ENCODE peak calls at places on chromosomes 7 and 10, in five cellular contexts. S, W, Z, C and Y are unnamed samples.

GRCh38 chr7:12119638-12120303 is 91.3 kb upstream of the TMEM106B start:
- DNase-seq in S (no peak), W (no peak), Z (no peak), C (peak; percentile 13), Y (no peak)

GRCh38 chr10:78531088-78531487 is 497.4 kb downstream of the RPS24 start:
- DNase-seq in S (no peak), W (no peak), Z (no peak), C (no peak), Y (no peak)

GRCh38 chr7:74587435-74588126 is 69.9 kb upstream of the GTF2I start:
- DNase-seq in S (no peak), W (no peak), Z (peak; percentile 70), C (peak; percentile 70), Y (peak; percentile 69)

GRCh38 chr10:5560844-5561703 is 36.3 kb downstream of the CALML3 start:
- DNase-seq in S (no peak), W (peak; percentile 55), Z (no peak), C (no peak), Y (no peak)

GRCh38 chr10:109281347-109281746 is 642.0 kb downstream of the XPNPEP1 start:
- DNase-seq in S (no peak), W (no peak), Z (no peak), C (no peak), Y (no peak)

GRCh38 chr10:79502561-79503309 is 9.6 kb upstream of the EIF5AL1 start:
- DNase-seq in S (peak; percentile 35), W (peak; percentile 26), Z (no peak), C (peak; percentile 11), Y (peak; percentile 29)

GRCh38 chr7:41098402-41098801 is 604.5 kb downstream of the INHBA start:
- DNase-seq in S (no peak), W (no peak), Z (no peak), C (no peak), Y (no peak)

GRCh38 chr10:132942101-132942739 is at the start of gene CFAP46:
- DNase-seq in S (no peak), W (no peak), Z (no peak), C (no peak), Y (no peak)

GRCh38 chr10:104330168-104331117 is 7.8 kb downstream of the ITPRIP start:
- DNase-seq in S (no peak), W (peak; percentile 25), Z (no peak), C (no peak), Y (no peak)

GRCh38 chr7:5497158-5498103 is 73.8 kb upstream of the TNRC18 start:
- DNase-seq in S (no peak), W (no peak), Z (no peak), C (no peak), Y (no peak)

GRCh38 chr7:27686315-27686714 is 23.6 kb upstream of the HIBADH start:
- DNase-seq in S (no peak), W (peak; percentile 72), Z (no peak), C (no peak), Y (no peak)

GRCh38 chr7:69800495-69800894 is 202.2 kb downstream of the AUTS2 start:
- DNase-seq in S (peak; percentile 65), W (no peak), Z (no peak), C (peak; percentile 28), Y (no peak)

GRCh38 chr7:21365866-21366624 is 61.8 kb upstream of the SP4 start:
- DNase-seq in S (no peak), W (peak; percentile 77), Z (no peak), C (no peak), Y (no peak)

GRCh38 chr10:101561068-101561915 is 26.8 kb downstream of the POLL start:
- DNase-seq in S (no peak), W (no peak), Z (no peak), C (no peak), Y (peak; percentile 45)

GRCh38 chr7:27171636-27172387 is 2.3 kb downstream of the HOXA10 start:
- DNase-seq in S (no peak), W (no peak), Z (no peak), C (no peak), Y (no peak)

GRCh38 chr10:30182191-30183075 is 123.0 kb upstream of the JCAD start:
- DNase-seq in S (no peak), W (peak; percentile 59), Z (no peak), C (no peak), Y (no peak)

GRCh38 chr7:66518151-66518691 is 110.5 kb upstream of the KCTD7 start:
- DNase-seq in S (no peak), W (no peak), Z (no peak), C (no peak), Y (no peak)

GRCh38 chr7:2431260-2431867 is 28.0 kb downstream of the CHST12 start:
- DNase-seq in S (peak; percentile 40), W (peak; percentile 45), Z (no peak), C (no peak), Y (peak; percentile 85)

GRCh38 chr7:77657427-77658331 is 38.6 kb upstream of the RSBN1L start:
- DNase-seq in S (peak; percentile 31), W (peak; percentile 53), Z (peak; percentile 12), C (no peak), Y (no peak)

GRCh38 chr7:42869131-42870020 is 42.5 kb downstream of the C7orf25 start:
- DNase-seq in S (no peak), W (no peak), Z (peak; percentile 78), C (no peak), Y (no peak)

GRCh38 chr7:34277801-34278195 is 372.5 kb downstream of the BMPER start:
- DNase-seq in S (no peak), W (no peak), Z (no peak), C (no peak), Y (no peak)

GRCh38 chr10:11993834-11994468 is 48.7 kb downstream of the UPF2 start:
- DNase-seq in S (no peak), W (no peak), Z (peak; percentile 15), C (no peak), Y (no peak)

GRCh38 chr7:98713411-98713810 is 96.3 kb downstream of the NPTX2 start:
- DNase-seq in S (no peak), W (no peak), Z (no peak), C (no peak), Y (no peak)

GRCh38 chr10:44132361-44133289 is 252.3 kb downstream of the CXCL12 start:
- DNase-seq in S (no peak), W (no peak), Z (no peak), C (no peak), Y (no peak)

GRCh38 chr7:100390286-100391028 is 17.2 kb downstream of the PILRA start:
- DNase-seq in S (no peak), W (no peak), Z (no peak), C (no peak), Y (no peak)

GRCh38 chr7:112448376-112448775 is 1.9 kb upstream of the IFRD1 start:
- DNase-seq in S (no peak), W (no peak), Z (no peak), C (no peak), Y (no peak)

GRCh38 chr10:4267084-4267774 is 482.2 kb upstream of the KLF6 start:
- DNase-seq in S (no peak), W (no peak), Z (no peak), C (no peak), Y (no peak)

GRCh38 chr7:158847451-158847866 is 8.9 kb upstream of the DYNC2I1 start:
- DNase-seq in S (no peak), W (no peak), Z (no peak), C (no peak), Y (no peak)

GRCh38 chr10:110008518-110009339 is 945 bp downstream of the ADD3 start:
- DNase-seq in S (no peak), W (peak; percentile 52), Z (no peak), C (no peak), Y (no peak)

GRCh38 chr10:97858001-97858439 is 8.4 kb downstream of the GOLGA7B start:
- DNase-seq in S (no peak), W (no peak), Z (no peak), C (no peak), Y (no peak)

GRCh38 chr7:131007439-131008330 is 273.7 kb upstream of the KLF14 start:
- DNase-seq in S (peak; percentile 53), W (peak; percentile 70), Z (peak; percentile 63), C (peak; percentile 35), Y (no peak)

GRCh38 chr10:129899564-129899862 is 64.6 kb downstream of the EBF3 start:
- DNase-seq in S (no peak), W (no peak), Z (no peak), C (no peak), Y (no peak)

GRCh38 chr10:92844746-92845145 is 3.6 kb upstream of the EXOC6 start:
- DNase-seq in S (no peak), W (no peak), Z (no peak), C (no peak), Y (no peak)

DNA sequence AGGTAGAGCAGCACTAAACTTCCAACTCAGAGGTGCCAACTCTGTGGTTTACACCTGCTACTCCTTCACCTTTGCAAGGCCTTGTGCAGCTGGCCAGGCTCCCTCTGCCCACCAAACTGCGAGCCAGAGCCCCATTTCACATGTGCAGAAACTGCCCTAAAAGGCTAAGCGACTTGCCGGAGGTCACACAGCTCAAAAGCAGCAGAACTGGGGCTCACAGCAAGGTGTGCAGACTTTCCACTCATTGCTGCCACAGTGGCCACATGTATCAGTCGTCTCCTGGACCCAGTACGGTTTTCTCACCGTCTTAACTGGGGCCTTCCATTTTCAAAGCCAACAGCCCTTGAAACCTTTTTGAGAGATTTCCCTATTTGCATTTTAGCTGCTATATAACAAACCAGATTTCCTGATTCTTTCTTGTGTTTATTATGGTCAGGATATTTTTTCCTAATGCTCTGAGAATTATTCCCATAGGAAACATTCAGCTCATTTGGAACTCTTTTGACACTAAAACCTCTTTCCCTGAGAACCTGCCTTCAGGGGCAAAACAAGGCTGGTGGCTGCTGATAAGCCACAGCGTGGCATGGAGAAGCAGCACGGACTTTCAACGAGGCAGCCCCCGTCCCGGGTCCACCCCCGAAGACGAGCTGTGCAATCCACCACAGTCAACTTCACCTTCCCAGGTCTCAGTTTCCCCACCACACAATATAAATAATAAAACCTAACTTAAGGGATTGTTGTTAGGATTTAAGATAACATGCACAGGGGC is 29.9 kb downstream of the SORBS1 start:
- DNase-seq in S (no peak), W (no peak), Z (no peak), C (no peak), Y (no peak)
- TF ChIP-seq SUZ12 in S (no peak), W (no peak), Z (no peak), C (no peak), Y (no peak)

GRCh38 chr7:102446387-102447156 is 13.2 kb downstream of the ORAI2 start:
- DNase-seq in S (no peak), W (no peak), Z (no peak), C (no peak), Y (no peak)
- TF ChIP-seq SUZ12 in S (no peak), W (no peak), Z (no peak), C (no peak), Y (no peak)

GRCh38 chr10:16904619-16905018 is 87.4 kb upstream of the RSU1 start:
- DNase-seq in S (no peak), W (no peak), Z (no peak), C (no peak), Y (no peak)
- TF ChIP-seq SUZ12 in S (no peak), W (no peak), Z (no peak), C (no peak), Y (no peak)

GRCh38 chr7:139692723-139693122 is 85.1 kb downstream of the HIPK2 start:
- DNase-seq in S (no peak), W (no peak), Z (no peak), C (no peak), Y (no peak)
- TF ChIP-seq SUZ12 in S (no peak), W (no peak), Z (no peak), C (no peak), Y (no peak)

DNA sequence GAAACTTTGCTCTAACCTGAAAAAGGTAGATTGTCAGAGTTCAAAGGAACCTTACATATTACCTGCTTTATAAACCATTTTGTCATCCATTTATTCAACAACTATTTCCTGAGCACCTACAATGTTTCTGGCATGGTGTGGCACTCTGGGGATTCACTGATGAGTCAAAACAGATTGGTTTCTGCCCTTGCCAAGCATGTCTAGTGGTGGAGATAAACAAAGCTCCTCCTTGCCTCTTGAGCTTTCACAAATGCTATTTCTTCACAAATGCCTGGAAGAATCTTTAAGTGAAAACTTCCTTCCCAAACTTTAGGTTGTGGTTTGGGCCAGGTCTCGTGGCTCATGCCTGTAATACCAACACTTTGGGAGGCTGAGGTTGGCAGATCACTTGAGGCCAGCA is 85.1 kb upstream of the RELN start:
- DNase-seq in S (no peak), W (no peak), Z (no peak), C (no peak), Y (no peak)
- TF ChIP-seq SUZ12 in S (no peak), W (no peak), Z (no peak), C (no peak), Y (no peak)